ENCODE peak calls at places on chromosomes 11 and 22, in five cellular contexts. One of them, this sample, is unnamed.

GRCh38 chr11:10540546-10540914 is 457 bp downstream of the RNF141 start:
- DNase-seq in suprapubic skin: no peak
- DNase-seq in breast epithelium: peak; percentile 61
- DNase-seq in SK-N-SH: no peak
- DNase-seq in stomach: peak; percentile 62
- DNase-seq in this sample: no peak

GRCh38 chr11:128559496-128560103 is 27.8 kb downstream of the ETS1 start:
- DNase-seq in suprapubic skin: no peak
- DNase-seq in stomach: no peak
- DNase-seq in breast epithelium: no peak
- DNase-seq in SK-N-SH: no peak
- DNase-seq in this sample: no peak

GRCh38 chr11:87405843-87406242 is 368.1 kb downstream of the TMEM135 start:
- DNase-seq in SK-N-SH: no peak
- DNase-seq in breast epithelium: no peak
- DNase-seq in stomach: no peak
- DNase-seq in suprapubic skin: no peak
- DNase-seq in this sample: no peak

GRCh38 chr11:120304526-120304925 is 20.6 kb upstream of the TLCD5 start:
- DNase-seq in suprapubic skin: no peak
- DNase-seq in SK-N-SH: no peak
- DNase-seq in breast epithelium: no peak
- DNase-seq in stomach: no peak
- DNase-seq in this sample: no peak

GRCh38 chr11:15568440-15568839 is 453.7 kb downstream of the INSC start:
- DNase-seq in breast epithelium: no peak
- DNase-seq in suprapubic skin: no peak
- DNase-seq in stomach: no peak
- DNase-seq in SK-N-SH: no peak
- DNase-seq in this sample: no peak

GRCh38 chr11:86463120-86463519 is 88.4 kb downstream of the CCDC81 start:
- DNase-seq in stomach: no peak
- DNase-seq in suprapubic skin: no peak
- DNase-seq in SK-N-SH: no peak
- DNase-seq in breast epithelium: no peak
- DNase-seq in this sample: no peak

GRCh38 chr11:77580712-77581337 is 8.9 kb upstream of the AQP11 start:
- DNase-seq in SK-N-SH: no peak
- DNase-seq in suprapubic skin: no peak
- DNase-seq in breast epithelium: no peak
- DNase-seq in stomach: no peak
- DNase-seq in this sample: no peak

GRCh38 chr22:41230399-41230785 is 10.3 kb downstream of the CHADL start:
- DNase-seq in suprapubic skin: no peak
- DNase-seq in SK-N-SH: no peak
- DNase-seq in breast epithelium: no peak
- DNase-seq in stomach: no peak
- DNase-seq in this sample: no peak

GRCh38 chr11:46247090-46247489 is 30.4 kb upstream of the CREB3L1 start:
- DNase-seq in suprapubic skin: no peak
- DNase-seq in SK-N-SH: no peak
- DNase-seq in breast epithelium: no peak
- DNase-seq in stomach: no peak
- DNase-seq in this sample: no peak

GRCh38 chr22:45678961-45679912 is 7.6 kb downstream of the ATXN10 start:
- DNase-seq in SK-N-SH: no peak
- DNase-seq in stomach: no peak
- DNase-seq in suprapubic skin: no peak
- DNase-seq in breast epithelium: no peak
- DNase-seq in this sample: no peak

GRCh38 chr11:62137881-62138629 is 14.2 kb downstream of the INCENP start:
- DNase-seq in stomach: no peak
- DNase-seq in SK-N-SH: peak; percentile 6
- DNase-seq in suprapubic skin: peak; percentile 54
- DNase-seq in breast epithelium: no peak
- DNase-seq in this sample: no peak

GRCh38 chr11:28899706-28900105 is 791.5 kb downstream of the METTL15 start:
- DNase-seq in breast epithelium: no peak
- DNase-seq in stomach: no peak
- DNase-seq in suprapubic skin: no peak
- DNase-seq in SK-N-SH: no peak
- DNase-seq in this sample: no peak

GRCh38 chr11:12430912-12431311 is 53.5 kb downstream of the PARVA start:
- DNase-seq in suprapubic skin: peak; percentile 78
- DNase-seq in SK-N-SH: no peak
- DNase-seq in stomach: peak; percentile 72
- DNase-seq in breast epithelium: no peak
- DNase-seq in this sample: no peak

GRCh38 chr11:62146476-62147200 is 22.8 kb downstream of the INCENP start:
- DNase-seq in suprapubic skin: peak; percentile 45
- DNase-seq in SK-N-SH: peak; percentile 5
- DNase-seq in breast epithelium: no peak
- DNase-seq in stomach: peak; percentile 22
- DNase-seq in this sample: no peak

GRCh38 chr11:34185926-34186841 is 80.8 kb downstream of the NAT10 start:
- DNase-seq in suprapubic skin: no peak
- DNase-seq in SK-N-SH: no peak
- DNase-seq in breast epithelium: no peak
- DNase-seq in stomach: no peak
- DNase-seq in this sample: no peak

GRCh38 chr22:22999473-22999872 is 70.8 kb upstream of the GNAZ start:
- DNase-seq in stomach: no peak
- DNase-seq in SK-N-SH: no peak
- DNase-seq in suprapubic skin: no peak
- DNase-seq in breast epithelium: no peak
- DNase-seq in this sample: no peak

GRCh38 chr11:100883860-100884259 is 196.8 kb downstream of the ARHGAP42 start:
- DNase-seq in SK-N-SH: no peak
- DNase-seq in stomach: no peak
- DNase-seq in suprapubic skin: no peak
- DNase-seq in breast epithelium: no peak
- DNase-seq in this sample: no peak

GRCh38 chr11:36192723-36193619 is 96.3 kb downstream of the COMMD9 start:
- DNase-seq in suprapubic skin: no peak
- DNase-seq in stomach: no peak
- DNase-seq in SK-N-SH: no peak
- DNase-seq in breast epithelium: no peak
- DNase-seq in this sample: peak; percentile 15

GRCh38 chr11:73404048-73404447 is 27.8 kb downstream of the RELT start:
- DNase-seq in suprapubic skin: peak; percentile 77
- DNase-seq in stomach: peak; percentile 54
- DNase-seq in breast epithelium: no peak
- DNase-seq in SK-N-SH: peak; percentile 84
- DNase-seq in this sample: no peak

GRCh38 chr11:64098318-64098831 is 62.6 kb downstream of the FLRT1 start:
- DNase-seq in breast epithelium: no peak
- DNase-seq in stomach: no peak
- DNase-seq in SK-N-SH: no peak
- DNase-seq in suprapubic skin: no peak
- DNase-seq in this sample: no peak

GRCh38 chr11:8597182-8597581 is 3.2 kb upstream of the STK33 start:
- DNase-seq in SK-N-SH: no peak
- DNase-seq in breast epithelium: no peak
- DNase-seq in suprapubic skin: no peak
- DNase-seq in stomach: no peak
- DNase-seq in this sample: no peak

GRCh38 chr11:19328586-19329311 is 88.0 kb upstream of the E2F8 start:
- DNase-seq in stomach: no peak
- DNase-seq in suprapubic skin: no peak
- DNase-seq in breast epithelium: no peak
- DNase-seq in SK-N-SH: no peak
- DNase-seq in this sample: no peak

DNA sequence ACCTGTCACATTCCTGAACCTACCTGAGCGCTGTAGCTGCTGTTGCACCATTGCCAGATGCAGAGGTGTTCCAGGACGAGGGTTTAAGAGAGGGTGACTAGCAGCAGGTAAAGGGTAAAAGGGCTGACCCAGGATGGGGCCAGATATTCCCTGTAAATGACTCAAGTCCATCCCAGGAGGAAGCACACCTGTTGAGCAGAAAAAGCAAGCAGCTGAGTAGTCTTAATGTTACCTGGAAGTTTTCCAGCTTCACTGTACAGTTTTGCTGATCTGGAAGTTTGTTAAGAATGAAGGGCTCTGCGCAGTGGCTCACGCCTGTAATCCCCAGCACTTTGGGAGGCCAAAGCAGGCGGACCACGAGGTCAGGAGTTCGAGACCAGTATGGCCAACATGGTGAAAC is 41.3 kb downstream of the DRG1 start:
- DNase-seq in suprapubic skin: no peak
- DNase-seq in breast epithelium: no peak
- DNase-seq in SK-N-SH: no peak
- DNase-seq in stomach: no peak
- DNase-seq in this sample: no peak
- TF ChIP-seq POLR2AphosphoS5 in suprapubic skin: no peak
- TF ChIP-seq POLR2AphosphoS5 in breast epithelium: no peak
- TF ChIP-seq POLR2AphosphoS5 in SK-N-SH: no peak
- TF ChIP-seq POLR2AphosphoS5 in stomach: no peak
- TF ChIP-seq POLR2AphosphoS5 in this sample: no peak

GRCh38 chr11:22192289-22192641 is 620 bp upstream of the ANO5 start:
- DNase-seq in SK-N-SH: peak; percentile 52
- DNase-seq in breast epithelium: no peak
- DNase-seq in suprapubic skin: no peak
- DNase-seq in stomach: peak; percentile 25
- DNase-seq in this sample: no peak

GRCh38 chr11:22193348-22194051 is 615 bp downstream of the ANO5 start:
- DNase-seq in breast epithelium: peak; percentile 43
- DNase-seq in suprapubic skin: no peak
- DNase-seq in SK-N-SH: peak; percentile 71
- DNase-seq in stomach: peak; percentile 26
- DNase-seq in this sample: peak; percentile 16

GRCh38 chr11:22190827-22191463 is 1.9 kb upstream of the ANO5 start:
- DNase-seq in SK-N-SH: no peak
- DNase-seq in suprapubic skin: no peak
- DNase-seq in breast epithelium: no peak
- DNase-seq in stomach: no peak
- DNase-seq in this sample: no peak

GRCh38 chr11:22194907-22195306 is 2.0 kb downstream of the ANO5 start:
- DNase-seq in SK-N-SH: no peak
- DNase-seq in suprapubic skin: no peak
- DNase-seq in stomach: no peak
- DNase-seq in breast epithelium: no peak
- DNase-seq in this sample: no peak

GRCh38 chr11:22192642-22193347 is at the start of gene ANO5:
- DNase-seq in suprapubic skin: peak; percentile 55
- DNase-seq in SK-N-SH: peak; percentile 89
- DNase-seq in breast epithelium: peak; percentile 56
- DNase-seq in stomach: peak; percentile 78
- DNase-seq in this sample: peak; percentile 42
- TF ChIP-seq POLR2AphosphoS5 in suprapubic skin: no peak
- TF ChIP-seq POLR2AphosphoS5 in SK-N-SH: no peak
- TF ChIP-seq POLR2AphosphoS5 in breast epithelium: no peak
- TF ChIP-seq POLR2AphosphoS5 in stomach: peak; percentile 48
- TF ChIP-seq POLR2AphosphoS5 in this sample: no peak

GRCh38 chr11:126140932-126141291 is 70.5 kb downstream of the RPUSD4 start:
- DNase-seq in suprapubic skin: no peak
- DNase-seq in SK-N-SH: peak; percentile 66
- DNase-seq in breast epithelium: peak; percentile 78
- DNase-seq in stomach: peak; percentile 62
- DNase-seq in this sample: no peak
- TF ChIP-seq POLR2AphosphoS5 in suprapubic skin: no peak
- TF ChIP-seq POLR2AphosphoS5 in SK-N-SH: peak; percentile 62
- TF ChIP-seq POLR2AphosphoS5 in breast epithelium: peak; percentile 80
- TF ChIP-seq POLR2AphosphoS5 in stomach: no peak
- TF ChIP-seq POLR2AphosphoS5 in this sample: no peak

GRCh38 chr11:850777-851762 is 8.4 kb downstream of the TSPAN4 start:
- DNase-seq in suprapubic skin: no peak
- DNase-seq in SK-N-SH: peak; percentile 69
- DNase-seq in stomach: no peak
- DNase-seq in breast epithelium: no peak
- DNase-seq in this sample: peak; percentile 63
- TF ChIP-seq POLR2AphosphoS5 in suprapubic skin: no peak
- TF ChIP-seq POLR2AphosphoS5 in SK-N-SH: no peak
- TF ChIP-seq POLR2AphosphoS5 in stomach: no peak
- TF ChIP-seq POLR2AphosphoS5 in breast epithelium: no peak
- TF ChIP-seq POLR2AphosphoS5 in this sample: no peak

GRCh38 chr22:20064140-20064480 is 15.9 kb upstream of the DGCR8 start:
- DNase-seq in suprapubic skin: no peak
- DNase-seq in SK-N-SH: no peak
- DNase-seq in stomach: no peak
- DNase-seq in breast epithelium: no peak
- DNase-seq in this sample: no peak

GRCh38 chr22:20062043-20062765 is 17.8 kb upstream of the DGCR8 start:
- DNase-seq in stomach: no peak
- DNase-seq in SK-N-SH: no peak
- DNase-seq in suprapubic skin: no peak
- DNase-seq in breast epithelium: no peak
- DNase-seq in this sample: no peak

GRCh38 chr22:20064545-20065262 is 15.3 kb upstream of the DGCR8 start:
- DNase-seq in breast epithelium: no peak
- DNase-seq in suprapubic skin: no peak
- DNase-seq in stomach: no peak
- DNase-seq in SK-N-SH: no peak
- DNase-seq in this sample: no peak

GRCh38 chr22:20062766-20063083 is 17.3 kb upstream of the DGCR8 start:
- DNase-seq in SK-N-SH: no peak
- DNase-seq in breast epithelium: no peak
- DNase-seq in suprapubic skin: no peak
- DNase-seq in stomach: no peak
- DNase-seq in this sample: no peak

GRCh38 chr22:20063271-20064139 is 16.5 kb upstream of the DGCR8 start:
- DNase-seq in SK-N-SH: no peak
- DNase-seq in suprapubic skin: no peak
- DNase-seq in stomach: no peak
- DNase-seq in breast epithelium: no peak
- DNase-seq in this sample: no peak
- TF ChIP-seq POLR2AphosphoS5 in SK-N-SH: no peak
- TF ChIP-seq POLR2AphosphoS5 in suprapubic skin: no peak
- TF ChIP-seq POLR2AphosphoS5 in stomach: no peak
- TF ChIP-seq POLR2AphosphoS5 in breast epithelium: no peak
- TF ChIP-seq POLR2AphosphoS5 in this sample: no peak

DNA sequence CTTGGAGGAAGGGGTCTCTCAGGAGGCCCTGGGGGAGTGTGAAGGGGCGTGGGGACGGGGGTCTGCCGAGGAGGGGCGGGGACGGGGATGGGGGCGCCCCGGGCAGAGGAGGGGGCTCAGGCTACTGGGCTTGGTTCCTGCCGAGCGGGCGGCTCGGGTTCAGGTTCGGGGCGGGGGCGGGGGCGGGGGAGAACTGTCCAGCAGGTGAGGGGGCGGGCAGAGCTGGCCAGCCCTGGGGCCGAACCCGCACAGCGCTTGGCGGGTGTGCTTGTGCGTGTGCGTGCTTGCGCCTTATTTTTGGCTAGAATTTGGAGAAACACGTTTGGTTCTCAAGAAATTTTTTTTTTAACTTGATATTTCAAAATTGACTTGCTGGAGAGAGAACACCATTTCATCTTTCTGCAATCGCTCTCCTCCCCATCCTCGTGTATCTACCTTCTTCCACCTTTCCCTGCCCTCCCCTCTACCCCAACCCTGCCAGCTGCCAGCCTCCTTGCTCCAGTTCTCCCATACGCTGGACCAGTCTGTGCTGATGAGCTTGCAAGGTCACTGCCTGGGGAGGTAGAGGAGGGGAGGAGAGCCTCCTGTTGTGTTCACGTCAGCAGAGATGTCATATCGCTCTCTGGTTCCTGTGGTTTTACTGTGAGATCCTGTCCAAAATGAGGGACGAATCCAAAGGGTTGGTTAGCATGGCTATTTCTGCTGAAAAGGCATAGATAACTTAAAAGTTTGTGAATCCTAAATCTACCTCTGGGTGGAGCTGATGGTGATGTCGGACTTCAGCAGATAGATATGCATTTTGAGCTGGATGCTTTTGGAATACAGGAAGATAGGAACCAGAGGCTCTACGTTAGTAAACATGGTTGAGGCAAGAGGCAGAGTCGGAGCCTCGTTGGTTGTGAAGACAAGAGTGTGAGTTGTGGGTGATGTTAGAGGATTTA is 668 bp downstream of the MADD start:
- DNase-seq in suprapubic skin: no peak
- DNase-seq in stomach: no peak
- DNase-seq in SK-N-SH: peak; percentile 63
- DNase-seq in breast epithelium: no peak
- DNase-seq in this sample: no peak
- TF ChIP-seq POLR2AphosphoS5 in suprapubic skin: no peak
- TF ChIP-seq POLR2AphosphoS5 in stomach: no peak
- TF ChIP-seq POLR2AphosphoS5 in SK-N-SH: no peak
- TF ChIP-seq POLR2AphosphoS5 in breast epithelium: no peak
- TF ChIP-seq POLR2AphosphoS5 in this sample: no peak